ENCODE peak calls at places on chromosomes 5 and 9, in eight cellular contexts. P, U, T, O, X, N, B and W are unnamed samples. For H3K4me1, the result is how much of the 10 kb centered on the place peaks cover.

GRCh38 chr5:28779161-28779754 is 1740.9 kb upstream of the CDH9 start:
- DNase-seq in X (no peak), N (no peak), B (no peak), P (peak), O (no peak), U (no peak), T (peak), W (peak)

GRCh38 chr9:134643306-134643705 is 1.7 kb downstream of the COL5A1 start:
- DNase-seq in P (peak), X (no peak), O (peak), N (no peak), B (no peak), U (no peak), T (no peak), W (no peak)

GRCh38 chr9:82332774-82333152 is 344.2 kb downstream of the SPATA31D1 start:
- DNase-seq in B (no peak), O (peak), P (peak), X (no peak), T (peak), N (no peak), U (peak), W (no peak)

GRCh38 chr5:16889203-16889971 is 46.7 kb downstream of the MYO10 start:
- DNase-seq in B (no peak), O (peak), X (no peak), U (no peak), T (peak), P (peak), N (no peak), W (no peak)

GRCh38 chr9:135482015-135482754 is 2.6 kb downstream of the PPP1R26 start:
- DNase-seq in N (no peak), T (no peak), X (no peak), O (no peak), B (no peak), P (no peak), U (no peak), W (no peak)

GRCh38 chr9:37753489-37754190 is at the start of gene TRMT10B:
- DNase-seq in P (peak), U (peak), N (peak), B (no peak), X (peak), O (peak), T (peak), W (peak)

GRCh38 chr5:40389591-40389990 is 290.1 kb upstream of the PTGER4 start:
- DNase-seq in N (no peak), P (peak), T (no peak), X (no peak), O (no peak), U (no peak), B (no peak), W (no peak)

GRCh38 chr9:85228111-85228855 is 513.5 kb downstream of the AGTPBP1 start:
- DNase-seq in O (no peak), P (peak), X (no peak), U (no peak), B (no peak), T (no peak), N (no peak), W (no peak)

GRCh38 chr5:172405226-172405625 is 49.1 kb downstream of the SH3PXD2B start:
- DNase-seq in N (no peak), P (no peak), T (no peak), B (no peak), O (no peak), X (no peak), U (no peak), W (no peak)

GRCh38 chr5:40877371-40877988 is 31.8 kb upstream of the C7 start:
- DNase-seq in O (no peak), P (no peak), X (no peak), U (no peak), T (no peak), N (no peak), B (no peak), W (peak)

GRCh38 chr5:55865831-55866230 is 14.7 kb downstream of the IL31RA start:
- DNase-seq in P (peak), B (no peak), X (no peak), N (no peak), T (peak), U (no peak), O (peak), W (peak)

GRCh38 chr5:172868924-172869565 is 35.0 kb downstream of the ERGIC1 start:
- DNase-seq in T (no peak), N (no peak), P (peak), U (peak), B (peak), O (peak), X (peak), W (peak)

GRCh38 chr5:77892061-77893010 is 116.2 kb upstream of the TBCA start:
- DNase-seq in O (no peak), U (no peak), B (no peak), P (no peak), X (no peak), T (no peak), N (no peak), W (no peak)

GRCh38 chr5:56183507-56183906 is 49.6 kb downstream of the ANKRD55 start:
- DNase-seq in P (peak), U (no peak), B (no peak), T (peak), N (no peak), X (no peak), O (peak), W (peak)

GRCh38 chr9:104339692-104340091 is 164.4 kb upstream of the OR13F1 start:
- DNase-seq in X (no peak), B (no peak), N (no peak), O (no peak), T (no peak), U (no peak), P (no peak), W (peak)

GRCh38 chr9:84932915-84933527 is 263.5 kb downstream of the NTRK2 start:
- DNase-seq in T (peak), B (no peak), N (peak), P (peak), X (no peak), U (no peak), O (no peak), W (peak)

GRCh38 chr5:65481171-65481575 is 547 bp downstream of the ADAMTS6 start:
- DNase-seq in O (peak), B (no peak), U (no peak), T (no peak), P (peak), N (no peak), X (no peak), W (no peak)

GRCh38 chr5:147949711-147950573 is 43.6 kb upstream of the C5orf46 start:
- DNase-seq in U (no peak), X (no peak), N (no peak), P (peak), B (no peak), T (peak), O (peak), W (peak)

GRCh38 chr5:102998224-102998623 is 121.7 kb downstream of the GIN1 start:
- DNase-seq in O (no peak), U (no peak), P (peak), N (no peak), X (no peak), B (no peak), T (no peak), W (no peak)

GRCh38 chr5:168209561-168209960 is 81.9 kb upstream of the WWC1 start:
- DNase-seq in T (no peak), P (peak), N (no peak), B (no peak), X (no peak), U (no peak), O (peak), W (no peak)

GRCh38 chr9:95181845-95182244 is 135.7 kb downstream of the FANCC start:
- DNase-seq in X (no peak), U (no peak), B (no peak), N (no peak), O (no peak), T (no peak), P (peak), W (no peak)

GRCh38 chr5:87151547-87151946 is 116.1 kb upstream of the RASA1 start:
- DNase-seq in P (peak), N (no peak), T (no peak), B (no peak), X (no peak), O (peak), U (no peak), W (peak)

GRCh38 chr5:158013939-158014338 is 155.0 kb upstream of the CLINT1 start:
- DNase-seq in U (peak), X (no peak), N (peak), O (peak), P (peak), B (no peak), T (peak), W (peak)

GRCh38 chr5:42912184-42912766 is 100.6 kb upstream of the SELENOP start:
- DNase-seq in U (no peak), P (peak), B (no peak), N (no peak), O (peak), T (peak), X (no peak), W (peak)

GRCh38 chr5:37553720-37554402 is 174.7 kb downstream of the WDR70 start:
- DNase-seq in P (peak), N (no peak), O (peak), T (no peak), B (no peak), X (no peak), U (no peak), W (no peak)

GRCh38 chr5:59123595-59124561 is 541.0 kb downstream of the RAB3C start:
- DNase-seq in O (no peak), P (no peak), N (no peak), T (no peak), U (no peak), B (no peak), X (no peak), W (no peak)

GRCh38 chr9:106862946-106863740 is at the start of gene ZNF462:
- DNase-seq in B (peak), N (no peak), P (peak), U (peak), T (peak), X (peak), O (peak), W (peak)

GRCh38 chr9:114371343-114371985 is 16.3 kb downstream of the AKNA start:
- DNase-seq in T (no peak), N (no peak), B (no peak), U (no peak), O (no peak), X (no peak), P (no peak), W (no peak)

GRCh38 chr9:114811301-114811700 is 5.5 kb upstream of the TNFSF15 start:
- DNase-seq in O (no peak), P (peak), U (no peak), T (no peak), N (no peak), B (no peak), X (no peak), W (peak)

GRCh38 chr5:10556331-10556807 is 7.5 kb upstream of the ANKRD33B start:
- DNase-seq in X (no peak), B (no peak), U (no peak), N (no peak), T (peak), P (peak), O (peak), W (peak)

GRCh38 chr5:154756203-154756870 is 1.2 kb downstream of the LARP1 start:
- DNase-seq in T (peak), X (peak), P (no peak), B (no peak), N (no peak), U (peak), O (peak), W (peak)

GRCh38 chr5:78633710-78634109 is 14.9 kb downstream of the LHFPL2 start:
- DNase-seq in B (no peak), U (no peak), T (no peak), X (no peak), P (peak), O (peak), N (no peak), W (no peak)

GRCh38 chr9:136472640-136473353 is 10.0 kb downstream of the SEC16A start:
- DNase-seq in O (no peak), B (no peak), U (no peak), N (no peak), P (no peak), T (no peak), X (no peak), W (no peak)

GRCh38 chr5:136563489-136563888 is 198.1 kb upstream of the TRPC7 start:
- DNase-seq in O (no peak), U (no peak), X (no peak), N (peak), T (peak), B (no peak), P (no peak), W (no peak)

GRCh38 chr5:98296426-98296825 is 477.0 kb upstream of the RGMB start:
- DNase-seq in N (no peak), X (no peak), P (peak), T (peak), U (no peak), O (peak), B (no peak), W (peak)

DNA sequence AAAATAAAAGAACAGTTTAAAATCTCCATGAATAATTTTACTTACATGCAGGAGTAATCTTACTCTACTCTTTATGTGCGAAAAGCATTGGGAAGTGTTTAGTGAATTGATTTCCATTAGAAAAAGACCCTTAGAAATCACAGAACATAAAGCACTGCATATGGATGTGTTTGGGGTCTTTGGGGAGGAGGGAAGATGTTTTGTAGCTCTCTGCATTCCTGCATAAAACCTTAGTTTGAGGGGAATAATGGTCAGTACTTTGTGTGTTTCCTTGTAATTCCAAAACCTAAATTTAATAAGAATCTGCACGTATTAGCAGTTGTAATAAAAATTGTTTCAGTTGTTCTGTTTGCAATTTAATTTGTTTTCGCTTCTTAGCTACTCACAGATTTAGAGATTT is 143.6 kb downstream of the SMARCA2 start:
- DNase-seq in U (no peak), P (no peak), T (no peak), N (no peak), X (no peak), B (no peak), O (peak), W (no peak)
- H3K4me1 ChIP-seq in U (under half), P (under half), T (under half), N (under half), X (under half), B (under half), O (under half), W (under half)

DNA sequence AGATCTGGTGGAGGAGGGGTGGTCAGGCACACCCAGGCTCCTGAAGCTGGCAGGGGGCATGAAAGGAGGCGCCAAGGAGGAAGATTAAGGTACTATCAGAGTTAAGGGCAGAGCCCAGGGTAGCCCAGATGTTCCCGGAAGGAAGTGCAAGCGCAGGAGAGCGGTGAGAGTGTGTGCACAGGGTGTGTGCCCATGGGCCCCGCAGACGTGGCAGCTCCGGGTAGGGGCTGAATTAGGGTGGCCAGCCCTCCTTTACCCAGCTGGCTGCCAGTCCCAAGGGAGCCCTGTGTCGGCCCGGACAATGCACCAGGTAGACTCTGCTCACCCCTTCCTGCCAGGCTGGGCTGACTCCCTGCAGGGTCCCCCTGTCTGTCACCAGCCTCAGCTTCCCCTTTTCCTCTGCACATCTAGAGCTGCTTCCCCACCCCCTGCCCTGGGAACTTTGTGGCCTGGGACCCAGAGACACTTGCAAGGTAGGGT is at the start of gene SMIM33:
- DNase-seq in U (no peak), T (no peak), B (no peak), O (no peak), P (no peak), X (no peak), N (no peak), W (no peak)
- H3K4me1 ChIP-seq in U (under half), T (under half), B (under half), O (under half), P (under half), X (under half), N (under half), W (under half)

DNA sequence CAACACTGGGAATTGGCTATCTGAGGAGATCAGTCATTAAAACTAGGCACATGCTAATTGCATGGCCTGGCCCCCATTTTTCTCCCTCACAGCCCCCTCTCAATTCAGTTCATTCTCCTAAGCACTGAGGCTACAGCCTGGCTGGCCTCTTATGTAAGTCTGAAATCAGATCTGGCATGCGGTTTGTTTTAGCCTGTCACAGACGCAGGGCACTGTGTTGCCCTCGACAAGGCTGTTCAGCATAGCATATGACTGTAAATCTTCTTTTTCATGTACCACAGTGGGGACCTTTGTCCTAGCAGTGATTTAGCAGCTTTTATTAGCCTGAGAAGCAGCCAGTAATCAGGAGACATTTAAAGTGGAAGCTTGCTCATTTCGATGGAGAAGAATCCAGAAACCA is 57.9 kb downstream of the RORB start:
- DNase-seq in O (no peak), T (no peak), U (peak), P (peak), N (no peak), B (no peak), X (no peak), W (no peak)
- H3K4me1 ChIP-seq in O (under half), T (under half), U (under half), P (under half), N (under half), B (under half), X (under half), W (under half)

GRCh38 chr5:149792963-149793362 is 62.9 kb downstream of the PPARGC1B start:
- DNase-seq in N (no peak), U (no peak), T (no peak), B (no peak), P (no peak), X (no peak), O (peak), W (peak)

GRCh38 chr5:149794338-149795023 is 64.4 kb downstream of the PPARGC1B start:
- DNase-seq in T (no peak), U (peak), B (no peak), P (no peak), X (no peak), O (no peak), N (no peak), W (no peak)

GRCh38 chr5:149791881-149792280 is 61.8 kb downstream of the PPARGC1B start:
- DNase-seq in N (no peak), P (no peak), B (no peak), O (no peak), X (no peak), U (no peak), T (no peak), W (no peak)

GRCh38 chr5:149790276-149790675 is 60.2 kb downstream of the PPARGC1B start:
- DNase-seq in N (no peak), O (no peak), X (no peak), P (no peak), T (no peak), B (no peak), U (no peak), W (no peak)

DNA sequence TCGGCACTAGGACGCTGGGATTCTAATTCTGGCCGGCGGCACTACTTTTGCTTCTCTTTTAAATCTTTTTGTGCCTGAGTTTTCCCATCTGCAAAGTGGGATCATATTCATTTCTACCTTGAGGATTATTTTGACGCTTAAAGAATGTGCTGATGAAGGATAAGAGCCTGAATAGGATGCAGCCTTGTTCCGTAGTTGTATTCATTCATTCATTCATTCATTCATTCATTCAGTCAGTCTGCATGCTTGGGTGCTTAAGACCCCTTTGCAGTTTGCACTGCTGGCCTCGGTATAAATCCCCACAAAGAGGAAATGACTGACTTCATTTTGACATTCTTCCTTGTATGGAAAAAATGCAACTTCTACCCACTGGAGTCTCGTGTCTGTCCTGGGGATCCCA is 62.4 kb downstream of the PPARGC1B start:
- DNase-seq in U (no peak), T (no peak), P (no peak), O (no peak), X (no peak), B (no peak), N (no peak), W (no peak)
- H3K4me1 ChIP-seq in U (half or more), T (under half), P (under half), O (under half), X (under half), B (under half), N (under half), W (under half)

GRCh38 chr9:77954018-77954417 is 77.6 kb downstream of the GNAQ start:
- DNase-seq in U (no peak), T (no peak), N (no peak), P (peak), X (no peak), B (no peak), O (peak), W (no peak)

GRCh38 chr9:77954619-77955018 is 77.0 kb downstream of the GNAQ start:
- DNase-seq in B (no peak), U (no peak), X (no peak), T (no peak), O (no peak), N (no peak), P (peak), W (no peak)

GRCh38 chr9:77952641-77953341 is 78.8 kb downstream of the GNAQ start:
- DNase-seq in T (no peak), U (no peak), B (no peak), P (peak), O (peak), N (no peak), X (no peak), W (peak)

GRCh38 chr9:77953590-77953989 is 78.0 kb downstream of the GNAQ start:
- DNase-seq in P (peak), U (no peak), X (no peak), O (no peak), T (no peak), N (no peak), B (no peak), W (no peak)

GRCh38 chr9:77951369-77951768 is 80.2 kb downstream of the GNAQ start:
- DNase-seq in B (no peak), U (no peak), P (no peak), T (no peak), X (no peak), O (no peak), N (no peak), W (no peak)
- H3K4me1 ChIP-seq in B (under half), U (half or more), P (under half), T (under half), X (under half), O (under half), N (under half), W (under half)